ENCODE peak calls at places on chromosomes 4 and X, in five cellular contexts. One of them, this sample, is unnamed.

GRCh38 chr4:76087007-76087769 is 12.7 kb downstream of the ART3 start:
- ATAC-seq in lung: no peak
- ATAC-seq in T-cell: no peak
- ATAC-seq in central memory CD8-positive, alpha-beta T cell: no peak
- ATAC-seq in left cardiac atrium: peak; percentile 89
- ATAC-seq in this sample: no peak

GRCh38 chr4:127103723-127104122 is 529.0 kb upstream of the INTU start:
- ATAC-seq in left cardiac atrium: peak; percentile 70
- ATAC-seq in T-cell: no peak
- ATAC-seq in lung: peak; percentile 30
- ATAC-seq in central memory CD8-positive, alpha-beta T cell: no peak
- ATAC-seq in this sample: no peak

GRCh38 chrX:19990225-19990518 is 689 bp downstream of the BCLAF3 start:
- ATAC-seq in T-cell: peak; percentile 32
- ATAC-seq in left cardiac atrium: peak; percentile 5
- ATAC-seq in lung: no peak
- ATAC-seq in central memory CD8-positive, alpha-beta T cell: peak; percentile 39
- ATAC-seq in this sample: peak; percentile 51

GRCh38 chr4:170027181-170027829 is 1.1 kb upstream of the MFAP3L start:
- ATAC-seq in T-cell: peak; percentile 68
- ATAC-seq in central memory CD8-positive, alpha-beta T cell: peak; percentile 70
- ATAC-seq in left cardiac atrium: peak; percentile 96
- ATAC-seq in lung: peak; percentile 91
- ATAC-seq in this sample: peak; percentile 86

GRCh38 chrX:53704294-53704693 is 17.8 kb upstream of the HUWE1 start:
- ATAC-seq in central memory CD8-positive, alpha-beta T cell: no peak
- ATAC-seq in T-cell: no peak
- ATAC-seq in lung: no peak
- ATAC-seq in left cardiac atrium: no peak
- ATAC-seq in this sample: peak; percentile 79

GRCh38 chr4:52822583-52823477 is 39.3 kb upstream of the RASL11B start:
- ATAC-seq in central memory CD8-positive, alpha-beta T cell: no peak
- ATAC-seq in lung: peak; percentile 39
- ATAC-seq in left cardiac atrium: peak; percentile 51
- ATAC-seq in T-cell: no peak
- ATAC-seq in this sample: no peak

GRCh38 chr4:52051615-52052474 is 741 bp downstream of the SPATA18 start:
- ATAC-seq in central memory CD8-positive, alpha-beta T cell: no peak
- ATAC-seq in lung: peak; percentile 74
- ATAC-seq in left cardiac atrium: peak; percentile 98
- ATAC-seq in T-cell: peak; percentile 30
- ATAC-seq in this sample: peak; percentile 57

GRCh38 chrX:12610079-12610478 is 181.1 kb upstream of the PRPS2 start:
- ATAC-seq in left cardiac atrium: no peak
- ATAC-seq in T-cell: no peak
- ATAC-seq in lung: no peak
- ATAC-seq in central memory CD8-positive, alpha-beta T cell: no peak
- ATAC-seq in this sample: no peak

GRCh38 chr4:101074326-101074725 is 273.0 kb downstream of the PPP3CA start:
- ATAC-seq in left cardiac atrium: no peak
- ATAC-seq in T-cell: no peak
- ATAC-seq in central memory CD8-positive, alpha-beta T cell: no peak
- ATAC-seq in lung: no peak
- ATAC-seq in this sample: no peak

GRCh38 chr4:24778427-24779225 is 16.7 kb upstream of the SOD3 start:
- ATAC-seq in left cardiac atrium: peak; percentile 86
- ATAC-seq in T-cell: no peak
- ATAC-seq in lung: peak; percentile 36
- ATAC-seq in central memory CD8-positive, alpha-beta T cell: no peak
- ATAC-seq in this sample: no peak

GRCh38 chr4:147578057-147578476 is 39.1 kb upstream of the TMEM184C start:
- ATAC-seq in left cardiac atrium: peak; percentile 26
- ATAC-seq in central memory CD8-positive, alpha-beta T cell: no peak
- ATAC-seq in T-cell: no peak
- ATAC-seq in lung: no peak
- ATAC-seq in this sample: no peak